ENCODE peak calls at places on chromosomes 3 and 15, in ten cellular contexts. One of them, this sample, is unnamed.

GRCh38 chr3:57977755-57978715 is 30.2 kb upstream of the FLNB start:
- DNase-seq in GM19239: no peak
- DNase-seq in NCI-H1105 treated with DMSO at 0.1 percent for 48 hours: no peak
- DNase-seq in GM12864: no peak
- DNase-seq in ovary: no peak
- DNase-seq in cardiac muscle cell: no peak
- DNase-seq in GM06990: no peak
- DNase-seq in BE2C: no peak
- DNase-seq in foreskin keratinocyte: no peak
- DNase-seq in Panc1: peak; percentile 45
- DNase-seq in this sample: no peak

GRCh38 chr3:29649815-29650547 is 369.1 kb downstream of the RBMS3 start:
- DNase-seq in Panc1: no peak
- DNase-seq in BE2C: no peak
- DNase-seq in GM19239: no peak
- DNase-seq in GM06990: peak; percentile 4
- DNase-seq in NCI-H1105 treated with DMSO at 0.1 percent for 48 hours: no peak
- DNase-seq in GM12864: peak; percentile 7
- DNase-seq in cardiac muscle cell: no peak
- DNase-seq in ovary: no peak
- DNase-seq in foreskin keratinocyte: no peak
- DNase-seq in this sample: no peak

GRCh38 chr3:102449341-102449740 is 14.5 kb downstream of the ZPLD1 start:
- DNase-seq in cardiac muscle cell: no peak
- DNase-seq in ovary: no peak
- DNase-seq in Panc1: no peak
- DNase-seq in GM19239: no peak
- DNase-seq in NCI-H1105 treated with DMSO at 0.1 percent for 48 hours: no peak
- DNase-seq in GM12864: no peak
- DNase-seq in foreskin keratinocyte: no peak
- DNase-seq in GM06990: no peak
- DNase-seq in BE2C: peak; percentile 20
- DNase-seq in this sample: no peak

GRCh38 chr3:196501316-196502064 is 2.1 kb downstream of the RNF168 start:
- DNase-seq in GM12864: no peak
- DNase-seq in NCI-H1105 treated with DMSO at 0.1 percent for 48 hours: no peak
- DNase-seq in BE2C: peak; percentile 21
- DNase-seq in ovary: no peak
- DNase-seq in GM19239: no peak
- DNase-seq in GM06990: no peak
- DNase-seq in Panc1: no peak
- DNase-seq in foreskin keratinocyte: no peak
- DNase-seq in cardiac muscle cell: peak; percentile 23
- DNase-seq in this sample: no peak

GRCh38 chr15:78177447-78177873 is 28.3 kb downstream of the IDH3A start:
- DNase-seq in foreskin keratinocyte: no peak
- DNase-seq in GM19239: no peak
- DNase-seq in Panc1: peak; percentile 25
- DNase-seq in GM12864: no peak
- DNase-seq in BE2C: peak; percentile 67
- DNase-seq in cardiac muscle cell: peak; percentile 65
- DNase-seq in GM06990: no peak
- DNase-seq in NCI-H1105 treated with DMSO at 0.1 percent for 48 hours: no peak
- DNase-seq in ovary: no peak
- DNase-seq in this sample: peak; percentile 72

GRCh38 chr15:73273181-73274002 is 95.4 kb downstream of the HCN4 start:
- DNase-seq in NCI-H1105 treated with DMSO at 0.1 percent for 48 hours: peak; percentile 53
- DNase-seq in GM12864: no peak
- DNase-seq in ovary: peak; percentile 39
- DNase-seq in BE2C: peak; percentile 61
- DNase-seq in GM19239: peak; percentile 45
- DNase-seq in GM06990: no peak
- DNase-seq in cardiac muscle cell: peak; percentile 73
- DNase-seq in foreskin keratinocyte: no peak
- DNase-seq in Panc1: peak; percentile 45
- DNase-seq in this sample: peak; percentile 72

GRCh38 chr3:54960066-54960465 is 32.2 kb upstream of the LRTM1 start:
- DNase-seq in GM19239: no peak
- DNase-seq in BE2C: no peak
- DNase-seq in cardiac muscle cell: no peak
- DNase-seq in GM06990: no peak
- DNase-seq in ovary: no peak
- DNase-seq in NCI-H1105 treated with DMSO at 0.1 percent for 48 hours: no peak
- DNase-seq in foreskin keratinocyte: no peak
- DNase-seq in GM12864: no peak
- DNase-seq in Panc1: no peak
- DNase-seq in this sample: no peak

GRCh38 chr3:137012097-137012501 is 54.3 kb downstream of the IL20RB start:
- DNase-seq in ovary: no peak
- DNase-seq in GM19239: no peak
- DNase-seq in NCI-H1105 treated with DMSO at 0.1 percent for 48 hours: no peak
- DNase-seq in foreskin keratinocyte: peak; percentile 27
- DNase-seq in cardiac muscle cell: no peak
- DNase-seq in GM06990: no peak
- DNase-seq in GM12864: no peak
- DNase-seq in BE2C: no peak
- DNase-seq in Panc1: no peak
- DNase-seq in this sample: no peak

GRCh38 chr15:57646057-57646456 is 54.4 kb downstream of the MYZAP start:
- DNase-seq in foreskin keratinocyte: no peak
- DNase-seq in GM19239: no peak
- DNase-seq in GM06990: no peak
- DNase-seq in cardiac muscle cell: no peak
- DNase-seq in NCI-H1105 treated with DMSO at 0.1 percent for 48 hours: no peak
- DNase-seq in ovary: no peak
- DNase-seq in BE2C: no peak
- DNase-seq in Panc1: no peak
- DNase-seq in GM12864: no peak
- DNase-seq in this sample: no peak

GRCh38 chr3:25897019-25897418 is 107.1 kb downstream of the OXSM start:
- DNase-seq in NCI-H1105 treated with DMSO at 0.1 percent for 48 hours: no peak
- DNase-seq in BE2C: peak; percentile 40
- DNase-seq in GM12864: peak; percentile 42
- DNase-seq in ovary: no peak
- DNase-seq in cardiac muscle cell: peak; percentile 65
- DNase-seq in Panc1: peak; percentile 12
- DNase-seq in GM19239: peak; percentile 17
- DNase-seq in GM06990: no peak
- DNase-seq in foreskin keratinocyte: no peak
- DNase-seq in this sample: peak; percentile 44

This sample was measured in D341Med.